ENCODE peak calls at places on chromosomes 16 and 17, in six cellular contexts. Y, W, E, H, M and C are unnamed samples.

GRCh38 chr17:2713881-2714280 is 2.3 kb upstream of the CLUH start:
- DNase-seq in Y (no peak), W (no peak), E (no peak), H (no peak), M (no peak), C (no peak)

GRCh38 chr16:49527621-49528020 is 154.0 kb downstream of the C16orf78 start:
- DNase-seq in Y (no peak), W (no peak), E (no peak), H (no peak), M (no peak), C (no peak)

GRCh38 chr16:31094088-31094423 is 541 bp downstream of the VKORC1 start:
- DNase-seq in Y (no peak), W (no peak), E (peak), H (peak), M (no peak), C (no peak)

GRCh38 chr17:11309033-11309432 is 68.0 kb downstream of the SHISA6 start:
- DNase-seq in Y (no peak), W (no peak), E (no peak), H (no peak), M (no peak), C (no peak)

GRCh38 chr17:50206604-50207293 is 5.3 kb upstream of the COL1A1 start:
- DNase-seq in Y (no peak), W (no peak), E (peak), H (peak), M (no peak), C (no peak)

GRCh38 chr17:18158022-18158600 is 25.5 kb upstream of the ALKBH5 start:
- DNase-seq in Y (peak), W (peak), E (peak), H (peak), M (peak), C (peak)

GRCh38 chr17:49968380-49969133 is 433 bp upstream of the DLX4 start:
- DNase-seq in Y (peak), W (peak), E (peak), H (peak), M (peak), C (no peak)

GRCh38 chr16:77894054-77894632 is 105.8 kb downstream of the VAT1L start:
- DNase-seq in Y (no peak), W (no peak), E (no peak), H (no peak), M (no peak), C (no peak)

GRCh38 chr17:52207786-52208185 is 49.3 kb upstream of the CA10 start:
- DNase-seq in Y (no peak), W (no peak), E (no peak), H (no peak), M (no peak), C (no peak)

GRCh38 chr16:28990375-28991040 is 5.7 kb downstream of the LAT start:
- DNase-seq in Y (no peak), W (no peak), E (no peak), H (no peak), M (no peak), C (no peak)

GRCh38 chr17:55420067-55420775 is 1.4 kb downstream of the MMD start:
- DNase-seq in Y (peak), W (no peak), E (no peak), H (no peak), M (no peak), C (peak)

GRCh38 chr16:84795338-84796053 is 24.3 kb upstream of the CRISPLD2 start:
- DNase-seq in Y (no peak), W (peak), E (peak), H (no peak), M (peak), C (no peak)

GRCh38 chr17:64240741-64241347 is 22.2 kb downstream of the TEX2 start:
- DNase-seq in Y (no peak), W (no peak), E (peak), H (peak), M (no peak), C (no peak)

GRCh38 chr17:7203391-7203790 is 16.2 kb downstream of the DLG4 start:
- DNase-seq in Y (no peak), W (no peak), E (no peak), H (no peak), M (no peak), C (no peak)

GRCh38 chr17:7208027-7208571 is 11.5 kb downstream of the DLG4 start:
- DNase-seq in Y (no peak), W (no peak), E (no peak), H (peak), M (no peak), C (no peak)

GRCh38 chr17:7204828-7205461 is 14.7 kb downstream of the DLG4 start:
- DNase-seq in Y (peak), W (peak), E (peak), H (peak), M (peak), C (peak)

GRCh38 chr17:7207120-7208001 is 12.3 kb downstream of the DLG4 start:
- DNase-seq in Y (no peak), W (no peak), E (no peak), H (no peak), M (no peak), C (no peak)

DNA sequence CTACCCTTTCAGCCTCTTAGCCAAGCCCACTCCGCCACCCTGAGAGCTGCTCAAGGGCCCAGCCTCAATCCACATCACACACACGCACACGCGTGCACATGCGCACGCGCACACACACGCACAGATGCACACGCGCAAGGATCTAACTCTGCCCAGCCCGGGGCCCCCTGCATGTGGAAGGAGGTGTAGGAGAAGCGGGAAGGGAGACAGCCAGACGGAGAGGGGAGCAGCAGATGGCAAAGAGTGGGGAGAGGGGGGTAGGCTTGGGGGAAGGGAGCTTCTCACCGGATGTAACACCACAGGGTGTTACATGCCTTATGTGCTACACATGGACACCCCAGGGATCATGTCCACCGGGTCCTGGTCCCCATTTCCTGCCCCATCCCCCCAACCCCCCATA is 15.3 kb downstream of the DLG4 start:
- DNase-seq in Y (no peak), W (no peak), E (no peak), H (no peak), M (no peak), C (no peak)
- H3K4me3 ChIP-seq in Y (peak), W (no peak), E (peak), H (peak), M (peak), C (peak)

DNA sequence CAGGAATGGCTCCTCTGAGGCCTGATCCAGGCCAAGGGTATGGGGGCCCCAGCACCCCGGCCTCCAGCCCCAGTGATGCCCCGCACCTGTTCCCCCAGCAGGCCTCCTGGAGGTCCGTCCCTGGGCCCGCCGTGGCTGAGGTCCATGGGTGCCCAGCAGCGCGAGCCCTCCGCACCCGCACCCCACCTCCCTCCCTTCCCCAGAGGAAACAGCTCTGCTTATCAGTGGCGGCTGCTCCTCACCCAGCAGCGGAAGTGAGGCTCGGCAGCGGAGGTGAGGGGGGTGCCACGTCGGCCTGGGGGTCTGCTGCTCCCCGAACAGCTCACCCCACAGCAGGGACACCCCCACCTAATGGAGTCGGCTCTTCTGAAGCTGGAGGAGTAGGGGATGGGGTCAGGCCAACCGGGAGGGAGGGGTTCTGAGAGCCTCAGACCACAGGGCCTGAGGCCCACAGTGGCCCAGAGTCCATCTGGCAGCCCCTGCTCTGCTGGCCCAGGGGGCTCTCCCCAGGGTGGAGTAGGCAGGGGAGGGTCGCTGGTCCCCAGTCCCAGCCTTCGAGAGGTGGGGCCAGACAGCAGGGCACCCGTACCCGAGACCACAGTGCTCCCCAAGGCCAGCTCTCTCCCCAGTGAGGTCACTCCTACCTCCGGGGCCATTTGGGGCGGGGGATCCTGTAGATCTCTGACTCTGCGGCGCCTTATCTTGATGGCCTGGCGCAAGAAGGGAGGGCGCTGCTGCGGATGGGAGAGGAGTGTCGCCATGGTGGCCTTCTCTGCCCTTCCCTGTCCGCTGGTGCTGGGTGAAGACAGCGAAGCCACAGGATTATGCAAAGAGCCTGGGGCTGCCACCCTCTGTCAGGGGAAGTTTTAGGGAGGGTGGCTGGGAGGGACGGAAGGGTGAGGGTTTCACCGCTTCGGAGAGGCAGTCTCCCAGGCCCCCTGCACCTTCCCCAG is at the start of gene UNC13D:
- DNase-seq in Y (peak), W (peak), E (no peak), H (no peak), M (no peak), C (no peak)
- TF ChIP-seq CTCF in Y (no peak), W (no peak), E (no peak), H (no peak), M (no peak), C (no peak)

GRCh38 chr17:74427048-74427762 is 4.7 kb upstream of the GPRC5C start:
- DNase-seq in Y (no peak), W (peak), E (no peak), H (peak), M (peak), C (no peak)
- H3K4me3 ChIP-seq in Y (no peak), W (no peak), E (no peak), H (no peak), M (no peak), C (no peak)

DNA sequence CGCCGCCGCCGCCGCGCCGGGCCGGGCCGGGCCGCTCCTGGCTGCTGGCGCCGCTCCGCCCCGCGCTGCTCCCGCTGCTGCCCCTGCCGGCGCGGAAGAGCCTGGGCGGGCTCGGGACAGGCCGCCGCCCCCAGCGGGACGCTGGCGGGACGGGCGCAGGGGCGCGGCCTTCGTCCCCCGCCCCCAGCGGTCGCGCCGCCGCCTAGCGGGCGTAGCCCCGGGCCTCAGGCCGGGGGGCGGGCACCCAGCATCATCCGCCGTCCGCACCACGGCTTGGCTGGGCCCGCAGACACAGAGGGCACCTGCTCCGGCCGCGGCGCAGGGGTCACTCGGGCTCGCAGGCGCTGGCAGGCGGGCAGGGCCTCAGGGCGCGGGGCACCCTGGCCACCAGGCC is at the start of gene AMFR:
- DNase-seq in Y (peak), W (peak), E (peak), H (peak), M (peak), C (peak)
- TF ChIP-seq CTCF in Y (peak), W (no peak), E (peak), H (peak), M (peak), C (peak)

GRCh38 chr17:27203241-27203640 is 90.7 kb upstream of the WSB1 start:
- DNase-seq in Y (no peak), W (no peak), E (no peak), H (no peak), M (peak), C (no peak)

GRCh38 chr17:27199948-27200347 is 94.0 kb upstream of the WSB1 start:
- DNase-seq in Y (no peak), W (no peak), E (peak), H (no peak), M (peak), C (no peak)

GRCh38 chr17:27206447-27206846 is 87.5 kb upstream of the WSB1 start:
- DNase-seq in Y (peak), W (no peak), E (peak), H (no peak), M (no peak), C (no peak)

DNA sequence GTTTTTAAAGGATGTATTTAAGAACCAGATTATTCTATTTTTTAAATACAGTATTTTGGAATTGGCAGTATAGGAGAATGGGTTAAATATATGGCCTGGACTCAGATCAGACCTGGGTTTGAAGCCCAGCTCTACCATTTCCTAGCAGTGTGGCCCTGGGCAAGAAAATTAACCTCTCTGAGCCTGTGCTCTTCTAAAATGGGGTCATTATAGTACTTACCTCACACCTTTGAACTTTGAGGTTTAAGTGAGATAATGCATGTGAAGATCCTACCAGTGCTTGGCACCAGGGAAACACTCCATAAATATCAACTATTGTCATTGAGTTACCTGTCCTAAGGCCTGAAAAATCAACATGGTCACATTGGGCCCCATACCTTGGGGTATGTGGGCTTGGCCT is 93.4 kb upstream of the WSB1 start:
- DNase-seq in Y (no peak), W (no peak), E (no peak), H (no peak), M (no peak), C (no peak)
- H3K4me3 ChIP-seq in Y (no peak), W (no peak), E (no peak), H (no peak), M (no peak), C (no peak)

GRCh38 chr17:61314368-61315078 is 85.1 kb upstream of the TBX2 start:
- DNase-seq in Y (no peak), W (no peak), E (peak), H (no peak), M (peak), C (no peak)
- TF ChIP-seq CTCF in Y (no peak), W (no peak), E (peak), H (no peak), M (no peak), C (no peak)

GRCh38 chr17:73773702-73774101 is 129.5 kb upstream of the SDK2 start:
- DNase-seq in Y (no peak), W (no peak), E (no peak), H (no peak), M (no peak), C (no peak)
- H3K4me3 ChIP-seq in Y (no peak), W (no peak), E (no peak), H (no peak), M (no peak), C (no peak)

DNA sequence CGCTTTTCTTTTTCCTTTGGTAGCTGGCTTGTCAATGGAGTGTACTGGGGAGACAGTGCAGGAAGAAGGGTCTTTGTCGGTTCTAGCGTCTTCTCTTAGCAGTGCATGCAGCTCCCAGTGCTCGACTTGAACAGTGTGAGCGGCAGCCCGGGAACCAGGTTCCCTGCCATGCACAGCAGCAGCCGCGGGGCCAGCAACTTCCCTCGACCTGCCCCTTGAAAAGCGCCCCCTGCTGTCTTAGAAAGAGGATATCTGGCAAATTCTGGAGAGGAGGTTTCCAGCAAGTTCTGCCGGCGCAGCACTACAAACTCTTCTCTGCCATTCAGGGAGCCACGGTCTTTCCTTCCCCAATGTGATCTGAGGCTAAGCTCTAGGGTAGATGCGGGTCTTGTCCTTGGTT is 451.5 kb downstream of the PMP22 start:
- DNase-seq in Y (peak), W (no peak), E (no peak), H (peak), M (no peak), C (no peak)
- TF ChIP-seq CTCF in Y (peak), W (no peak), E (no peak), H (peak), M (no peak), C (peak)

DNA sequence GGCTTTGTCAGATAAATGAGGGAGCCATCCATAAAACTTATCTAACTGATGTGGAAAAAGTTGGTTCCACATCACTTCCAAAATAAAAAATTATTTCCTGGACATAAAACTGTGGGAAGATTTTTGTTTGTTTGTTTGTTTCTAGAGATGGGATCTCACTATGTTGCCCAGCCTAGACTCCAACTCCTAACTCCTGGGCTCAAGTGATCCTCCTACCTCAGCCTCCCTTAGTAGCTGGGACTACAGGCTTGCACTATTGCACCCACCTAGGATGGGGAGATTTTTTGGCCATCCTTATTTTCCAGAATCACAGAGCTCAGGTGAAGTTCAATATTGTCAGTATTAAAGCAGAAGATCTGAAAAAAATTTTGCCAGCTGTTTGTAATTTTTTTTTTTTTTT is 23.8 kb upstream of the SMG8 start:
- DNase-seq in Y (no peak), W (no peak), E (no peak), H (no peak), M (no peak), C (no peak)
- H3K4me3 ChIP-seq in Y (no peak), W (no peak), E (no peak), H (no peak), M (no peak), C (no peak)